ENCODE peak calls at places on chromosomes 6 and 20, in six cellular contexts. M is GM12878, E is K562, N is HepG2, H is HCT116, U is H1. B is an unnamed sample.

GRCh38 chr6:158488065-158488464 is 71.8 kb upstream of the TMEM181 start:
- DNase-seq in M (no peak), E (no peak), N (no peak), H (peak), U (no peak), B (no peak)

GRCh38 chr20:47559141-47559540 is 57.5 kb downstream of the NCOA3 start:
- DNase-seq in M (no peak), E (no peak), N (no peak), H (no peak), U (no peak), B (no peak)

GRCh38 chr20:22529150-22530019 is 55.0 kb downstream of the FOXA2 start:
- DNase-seq in M (no peak), E (no peak), N (no peak), H (no peak), U (peak), B (no peak)

GRCh38 chr20:41510847-41511453 is 107.2 kb downstream of the CHD6 start:
- DNase-seq in M (no peak), E (peak), N (no peak), H (no peak), U (no peak), B (no peak)

GRCh38 chr20:25654487-25654886 is 30.7 kb upstream of the NANP start:
- DNase-seq in M (no peak), E (no peak), N (no peak), H (no peak), U (no peak), B (no peak)

GRCh38 chr6:41574002-41574401 is 27.8 kb downstream of the FOXP4 start:
- DNase-seq in M (no peak), E (no peak), N (no peak), H (no peak), U (no peak), B (no peak)

GRCh38 chr6:71523548-71523947 is 234.9 kb downstream of the OGFRL1 start:
- DNase-seq in M (no peak), E (no peak), N (no peak), H (no peak), U (no peak), B (no peak)

GRCh38 chr20:49851234-49851755 is 38.7 kb downstream of the SLC9A8 start:
- DNase-seq in M (no peak), E (no peak), N (no peak), H (no peak), U (no peak), B (no peak)

GRCh38 chr6:89464295-89464694 is 31.3 kb downstream of the ANKRD6 start:
- DNase-seq in M (no peak), E (no peak), N (no peak), H (no peak), U (no peak), B (no peak)

GRCh38 chr6:13535306-13535705 is 39.1 kb upstream of the SIRT5 start:
- DNase-seq in M (no peak), E (no peak), N (no peak), H (no peak), U (no peak), B (no peak)

GRCh38 chr6:3031857-3032256 is 32.2 kb downstream of the NQO2 start:
- DNase-seq in M (no peak), E (no peak), N (peak), H (no peak), U (no peak), B (no peak)

GRCh38 chr20:37880726-37881591 is 22.0 kb upstream of the VSTM2L start:
- DNase-seq in M (no peak), E (peak), N (peak), H (no peak), U (no peak), B (no peak)

GRCh38 chr6:376823-377571 is 14.6 kb upstream of the IRF4 start:
- DNase-seq in M (no peak), E (no peak), N (no peak), H (no peak), U (no peak), B (no peak)

GRCh38 chr6:35370124-35370741 is 27.9 kb downstream of the PPARD start:
- DNase-seq in M (no peak), E (peak), N (peak), H (peak), U (no peak), B (no peak)

GRCh38 chr20:41386502-41387427 is 20.1 kb upstream of the EMILIN3 start:
- DNase-seq in M (no peak), E (no peak), N (no peak), H (no peak), U (no peak), B (no peak)

GRCh38 chr20:46375771-46376170 is 30.6 kb downstream of the ELMO2 start:
- DNase-seq in M (no peak), E (peak), N (no peak), H (no peak), U (no peak), B (no peak)

GRCh38 chr6:4910060-4910746 is 93.6 kb downstream of the RPP40 start:
- DNase-seq in M (no peak), E (no peak), N (no peak), H (no peak), U (no peak), B (no peak)

GRCh38 chr20:49995586-49995985 is 12.8 kb downstream of the SNAI1 start:
- DNase-seq in M (no peak), E (no peak), N (no peak), H (no peak), U (no peak), B (no peak)

GRCh38 chr6:149961728-149962425 is 1.9 kb upstream of the ULBP1 start:
- DNase-seq in M (no peak), E (no peak), N (no peak), H (peak), U (peak), B (no peak)

GRCh38 chr6:123830110-123830509 is 26.4 kb downstream of the NKAIN2 start:
- DNase-seq in M (no peak), E (no peak), N (no peak), H (no peak), U (no peak), B (peak)

GRCh38 chr20:5913166-5913565 is 37.2 kb downstream of the TRMT6 start:
- DNase-seq in M (no peak), E (no peak), N (no peak), H (no peak), U (no peak), B (no peak)

GRCh38 chr20:33583154-33583553 is 79.0 kb upstream of the C20orf144 start:
- DNase-seq in M (no peak), E (no peak), N (no peak), H (no peak), U (no peak), B (no peak)

GRCh38 chr20:35497320-35497719 is 32.1 kb downstream of the C20orf173 start:
- DNase-seq in M (no peak), E (no peak), N (no peak), H (no peak), U (no peak), B (no peak)

GRCh38 chr6:70884074-70884983 is 72.5 kb downstream of the B3GAT2 start:
- DNase-seq in M (peak), E (peak), N (peak), H (peak), U (peak), B (peak)

GRCh38 chr20:57395111-57395959 is 4.1 kb downstream of the RBM38 start:
- DNase-seq in M (no peak), E (no peak), N (no peak), H (no peak), U (no peak), B (no peak)

GRCh38 chr6:5031150-5031549 is 27.3 kb upstream of the RPP40 start:
- DNase-seq in M (no peak), E (no peak), N (no peak), H (no peak), U (no peak), B (no peak)

GRCh38 chr6:111485316-111485715 is 2.3 kb upstream of the REV3L start:
- DNase-seq in M (no peak), E (no peak), N (no peak), H (no peak), U (no peak), B (no peak)

GRCh38 chr6:21230536-21230935 is 363.0 kb upstream of the SOX4 start:
- DNase-seq in M (no peak), E (no peak), N (no peak), H (no peak), U (no peak), B (no peak)
- TF ChIP-seq ZNF274 in M (no peak), E (no peak), N (no peak), H (no peak), U (no peak), B (no peak)

DNA sequence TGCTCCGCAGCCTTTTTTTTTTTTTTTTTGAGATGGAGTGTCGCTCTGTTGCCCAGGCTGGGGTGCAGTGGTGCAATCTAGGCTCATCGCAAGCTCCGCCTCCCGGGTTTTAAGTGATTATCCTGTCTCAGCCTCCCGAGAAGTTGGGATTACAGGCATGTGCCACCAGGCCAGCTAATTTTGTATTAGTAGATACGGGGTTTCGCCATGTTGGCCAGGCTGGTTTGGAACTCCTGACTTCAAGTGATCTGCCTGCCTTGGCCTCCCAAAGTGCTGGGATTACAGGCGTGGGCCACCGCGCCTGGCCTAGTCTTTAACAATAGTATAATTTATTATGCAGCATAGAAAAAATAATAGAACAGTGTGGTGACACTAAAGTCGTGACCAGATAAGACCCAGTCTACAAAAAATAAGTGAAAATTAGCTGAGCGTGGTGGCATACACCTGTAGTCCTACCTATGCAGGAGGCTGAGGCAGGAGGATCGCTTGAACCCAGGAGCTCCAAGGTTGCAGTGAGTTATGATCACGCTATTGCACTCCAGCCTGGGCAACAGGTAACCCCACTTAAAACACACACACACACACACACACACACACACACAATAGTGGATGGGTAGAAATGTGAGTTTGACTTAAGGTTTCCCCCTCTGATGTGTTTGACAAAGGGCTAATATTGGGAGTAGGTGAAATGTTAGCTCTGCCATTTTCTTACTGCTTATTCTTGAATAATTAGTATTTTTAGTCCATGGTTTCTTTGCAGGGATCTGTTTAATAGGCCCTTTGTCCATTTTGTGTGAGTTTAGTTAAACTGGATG is 6.5 kb downstream of the PIM1 start:
- DNase-seq in M (no peak), E (peak), N (no peak), H (no peak), U (no peak), B (no peak)
- H3K4me3 ChIP-seq in M (no peak), E (peak), N (no peak), H (no peak), U (no peak), B (no peak)

GRCh38 chr6:75292522-75292921 is 7.9 kb upstream of the TMEM30A start:
- DNase-seq in M (no peak), E (no peak), N (no peak), H (no peak), U (no peak), B (no peak)

GRCh38 chr6:75301537-75301936 is 16.9 kb upstream of the TMEM30A start:
- DNase-seq in M (no peak), E (no peak), N (no peak), H (no peak), U (no peak), B (no peak)

GRCh38 chr6:75301088-75301487 is 16.5 kb upstream of the TMEM30A start:
- DNase-seq in M (no peak), E (no peak), N (no peak), H (no peak), U (no peak), B (no peak)

GRCh38 chr6:75300206-75300605 is 15.6 kb upstream of the TMEM30A start:
- DNase-seq in M (no peak), E (no peak), N (no peak), H (no peak), U (no peak), B (no peak)

GRCh38 chr6:75296811-75297779 is 12.5 kb upstream of the TMEM30A start:
- DNase-seq in M (no peak), E (peak), N (peak), H (peak), U (no peak), B (peak)
- TF ChIP-seq ZNF274 in M (no peak), E (no peak), N (no peak), H (no peak), U (no peak), B (no peak)

DNA sequence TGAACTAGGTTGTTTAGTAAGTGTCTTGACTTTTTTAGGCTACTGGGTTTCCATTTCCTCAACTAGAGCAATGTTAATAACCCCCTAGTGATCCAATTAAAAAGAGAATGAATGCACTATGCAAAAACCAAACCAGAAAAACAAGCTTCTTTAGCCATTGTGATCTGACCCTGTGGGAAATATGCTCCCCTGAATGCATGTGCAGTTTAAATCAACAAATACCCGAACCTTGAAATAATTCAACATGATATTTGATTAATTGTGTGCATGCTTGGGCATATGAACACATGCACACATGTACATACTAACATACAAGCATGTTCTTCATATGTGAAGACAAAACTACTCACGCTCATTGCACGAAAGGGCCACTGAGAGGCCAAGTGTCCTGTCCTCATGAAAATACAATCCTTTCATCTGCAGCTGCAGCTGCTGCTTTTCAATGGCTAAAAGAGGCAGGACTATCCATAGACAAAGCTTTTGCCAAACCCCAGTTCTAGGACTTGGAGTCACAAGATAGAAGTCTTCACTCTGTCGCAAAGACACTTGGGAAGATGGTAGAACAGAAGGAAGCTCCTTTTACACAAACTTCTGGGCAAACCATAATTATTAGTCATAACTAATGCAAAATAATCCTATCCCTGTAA is 207.1 kb upstream of the POU3F2 start:
- DNase-seq in M (no peak), E (no peak), N (no peak), H (no peak), U (no peak), B (no peak)
- H3K4me3 ChIP-seq in M (no peak), E (no peak), N (no peak), H (no peak), U (no peak), B (no peak)

GRCh38 chr6:46903175-46903574 is 18.6 kb downstream of the ADGRF5 start:
- DNase-seq in M (no peak), E (no peak), N (peak), H (no peak), U (no peak), B (no peak)
- TF ChIP-seq ZNF274 in M (no peak), E (no peak), N (no peak), H (no peak), U (no peak), B (no peak)

GRCh38 chr6:156790711-156791110 is 13.5 kb downstream of the ARID1B start:
- DNase-seq in M (no peak), E (no peak), N (no peak), H (no peak), U (no peak), B (no peak)

GRCh38 chr6:156786652-156787051 is 9.5 kb downstream of the ARID1B start:
- DNase-seq in M (no peak), E (no peak), N (no peak), H (no peak), U (no peak), B (no peak)

GRCh38 chr6:156787569-156788492 is 10.7 kb downstream of the ARID1B start:
- DNase-seq in M (no peak), E (no peak), N (no peak), H (no peak), U (no peak), B (no peak)

GRCh38 chr6:156791261-156791850 is 14.2 kb downstream of the ARID1B start:
- DNase-seq in M (peak), E (peak), N (peak), H (no peak), U (no peak), B (no peak)

GRCh38 chr6:156789081-156789943 is 12.1 kb downstream of the ARID1B start:
- DNase-seq in M (no peak), E (no peak), N (no peak), H (no peak), U (no peak), B (no peak)
- H3K4me3 ChIP-seq in M (peak), E (no peak), N (no peak), H (no peak), U (no peak), B (no peak)

GRCh38 chr6:129844118-129844891 is 16.8 kb downstream of the TMEM244 start:
- DNase-seq in M (no peak), E (no peak), N (no peak), H (peak), U (no peak), B (peak)
- TF ChIP-seq ZNF274 in M (no peak), E (no peak), N (no peak), H (no peak), U (no peak), B (no peak)

DNA sequence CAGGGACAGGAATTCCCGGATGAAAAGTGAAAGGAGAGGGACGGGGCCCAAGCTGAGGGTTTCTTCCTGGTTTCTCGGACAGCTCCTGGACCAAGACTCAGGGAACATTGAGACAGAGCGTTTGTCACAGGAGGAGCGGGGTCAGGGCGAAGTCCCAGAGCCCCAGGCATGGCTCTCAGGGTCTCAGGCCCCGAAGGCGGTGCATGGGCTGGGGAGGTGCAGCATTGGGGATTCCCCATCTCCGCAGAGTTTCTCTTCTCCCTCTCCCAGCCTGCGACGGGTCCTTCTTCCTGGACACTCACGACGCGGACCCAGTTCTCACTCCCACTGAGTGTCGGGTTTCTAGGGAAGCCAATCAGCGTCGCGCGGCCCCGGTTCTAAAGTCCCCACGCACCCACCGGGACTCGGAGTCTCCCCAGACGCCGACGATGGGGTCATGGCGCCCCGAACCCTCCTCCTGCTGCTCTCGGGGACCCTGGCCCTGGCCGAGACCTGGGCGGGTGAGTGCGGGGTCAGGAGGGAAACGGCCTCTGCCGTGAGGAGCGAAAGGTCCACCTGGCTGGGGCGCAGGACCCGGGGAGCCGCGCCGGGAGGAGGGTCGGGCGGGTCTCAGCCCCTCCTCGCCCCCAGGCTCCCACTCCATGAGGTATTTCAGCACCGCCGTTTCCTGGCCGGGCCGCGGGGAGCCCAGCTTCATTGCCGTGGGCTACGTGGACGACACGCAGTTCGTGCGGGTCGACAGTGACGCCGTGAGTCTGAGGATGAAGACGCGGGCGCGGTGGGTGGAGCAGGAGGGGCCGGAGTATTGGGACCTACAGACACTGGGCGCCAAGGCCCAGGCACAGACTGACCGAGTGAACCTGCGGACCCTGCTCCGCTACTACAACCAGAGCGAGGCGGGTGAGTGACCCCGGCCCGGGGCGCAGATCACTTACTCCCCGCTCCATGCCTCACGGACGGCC is 54.6 kb upstream of the POLR1H start:
- DNase-seq in M (no peak), E (no peak), N (no peak), H (no peak), U (peak), B (no peak)
- H3K4me3 ChIP-seq in M (peak), E (no peak), N (peak), H (no peak), U (peak), B (peak)

DNA sequence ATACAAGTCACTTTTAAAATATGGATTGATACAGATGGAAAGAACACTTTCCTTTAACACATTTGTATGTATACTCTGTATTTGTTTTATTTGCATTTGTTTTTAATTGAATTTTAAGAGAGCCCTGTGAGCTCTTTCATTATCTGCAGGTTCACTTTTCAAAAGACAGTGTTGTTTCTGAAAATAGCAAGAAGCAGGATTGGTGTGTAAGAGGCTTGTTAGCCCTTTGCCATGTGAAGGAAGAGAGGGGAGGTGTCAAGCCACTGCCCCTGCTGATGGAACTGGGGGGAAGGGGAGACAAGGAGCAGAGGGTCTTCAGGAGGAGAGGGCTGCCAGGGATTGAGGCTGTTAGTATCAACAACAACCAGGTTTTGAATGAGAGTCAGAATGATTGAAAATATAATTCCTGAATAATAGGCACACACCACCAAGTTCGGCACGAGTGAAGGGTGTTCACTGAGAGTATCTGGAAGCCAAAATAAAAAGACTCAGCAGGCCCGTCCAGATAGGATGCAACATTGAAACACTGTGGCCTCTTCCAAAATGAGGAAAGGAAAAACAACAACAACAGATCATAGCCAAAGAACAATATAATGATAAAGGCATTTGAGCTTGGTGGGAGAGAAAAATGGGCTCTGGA is 12.6 kb upstream of the PBOV1 start:
- DNase-seq in M (no peak), E (no peak), N (no peak), H (no peak), U (no peak), B (no peak)
- TF ChIP-seq ZNF274 in M (no peak), E (no peak), N (no peak), H (no peak), U (no peak), B (no peak)

GRCh38 chr6:43274916-43275597 is 23.0 kb upstream of the SLC22A7 start:
- DNase-seq in M (no peak), E (no peak), N (peak), H (no peak), U (no peak), B (no peak)
- H3K4me3 ChIP-seq in M (peak), E (no peak), N (peak), H (no peak), U (peak), B (peak)